ENCODE peak calls at places on chromosomes 6 and 20, in eight cellular contexts. One of them, this sample, is unnamed.

GRCh38 chr6:79065232-79065631 is 12.8 kb downstream of the PHIP start:
- DNase-seq in aorta: no peak
- DNase-seq in GM12878: no peak
- DNase-seq in prostate gland: no peak
- DNase-seq in fibroblast of lung: no peak
- DNase-seq in PC-3: no peak
- DNase-seq in left lung: no peak
- DNase-seq in HCT116: no peak
- DNase-seq in this sample: no peak

GRCh38 chr6:16409531-16410441 is 171.4 kb downstream of the GMPR start:
- DNase-seq in prostate gland: peak; percentile 48
- DNase-seq in PC-3: peak; percentile 83
- DNase-seq in left lung: peak; percentile 57
- DNase-seq in fibroblast of lung: peak; percentile 45
- DNase-seq in HCT116: peak; percentile 40
- DNase-seq in aorta: peak; percentile 78
- DNase-seq in GM12878: no peak
- DNase-seq in this sample: peak; percentile 83

GRCh38 chr6:106519460-106520394 is 109.6 kb downstream of the RTN4IP1 start:
- DNase-seq in aorta: peak; percentile 65
- DNase-seq in fibroblast of lung: peak; percentile 98
- DNase-seq in left lung: peak; percentile 68
- DNase-seq in prostate gland: peak; percentile 33
- DNase-seq in GM12878: peak; percentile 89
- DNase-seq in HCT116: peak; percentile 42
- DNase-seq in PC-3: peak; percentile 88
- DNase-seq in this sample: peak; percentile 84

GRCh38 chr20:18984238-18985200 is 170.9 kb downstream of the SCP2D1 start:
- DNase-seq in GM12878: no peak
- DNase-seq in left lung: no peak
- DNase-seq in prostate gland: no peak
- DNase-seq in fibroblast of lung: no peak
- DNase-seq in PC-3: peak; percentile 38
- DNase-seq in HCT116: no peak
- DNase-seq in aorta: no peak
- DNase-seq in this sample: no peak

GRCh38 chr20:21982559-21982958 is 277.1 kb downstream of the PAX1 start:
- DNase-seq in HCT116: no peak
- DNase-seq in GM12878: no peak
- DNase-seq in prostate gland: no peak
- DNase-seq in fibroblast of lung: no peak
- DNase-seq in aorta: no peak
- DNase-seq in left lung: no peak
- DNase-seq in PC-3: no peak
- DNase-seq in this sample: no peak

GRCh38 chr6:18171861-18172260 is 16.6 kb downstream of the KDM1B start:
- DNase-seq in fibroblast of lung: no peak
- DNase-seq in PC-3: no peak
- DNase-seq in aorta: no peak
- DNase-seq in GM12878: no peak
- DNase-seq in left lung: no peak
- DNase-seq in HCT116: no peak
- DNase-seq in prostate gland: no peak
- DNase-seq in this sample: no peak

GRCh38 chr6:150741633-150742200 is 123.8 kb upstream of the MTHFD1L start:
- DNase-seq in fibroblast of lung: no peak
- DNase-seq in PC-3: peak; percentile 28
- DNase-seq in aorta: no peak
- DNase-seq in HCT116: peak; percentile 23
- DNase-seq in GM12878: no peak
- DNase-seq in left lung: no peak
- DNase-seq in prostate gland: no peak
- DNase-seq in this sample: no peak

GRCh38 chr6:46953921-46954320 is 32.2 kb upstream of the ADGRF5 start:
- DNase-seq in fibroblast of lung: no peak
- DNase-seq in PC-3: no peak
- DNase-seq in prostate gland: no peak
- DNase-seq in HCT116: no peak
- DNase-seq in aorta: no peak
- DNase-seq in left lung: no peak
- DNase-seq in GM12878: no peak
- DNase-seq in this sample: no peak

GRCh38 chr6:126156973-126157372 is 170.6 kb downstream of the TRMT11 start:
- DNase-seq in fibroblast of lung: no peak
- DNase-seq in HCT116: no peak
- DNase-seq in GM12878: peak; percentile 5
- DNase-seq in PC-3: no peak
- DNase-seq in aorta: no peak
- DNase-seq in left lung: no peak
- DNase-seq in prostate gland: no peak
- DNase-seq in this sample: no peak

GRCh38 chr6:30326446-30327231 is at the start of gene TRIM39:
- DNase-seq in prostate gland: peak; percentile 83
- DNase-seq in HCT116: peak; percentile 59
- DNase-seq in fibroblast of lung: peak; percentile 81
- DNase-seq in aorta: peak; percentile 94
- DNase-seq in PC-3: peak; percentile 73
- DNase-seq in GM12878: peak; percentile 26
- DNase-seq in left lung: peak; percentile 89
- DNase-seq in this sample: peak; percentile 94

GRCh38 chr6:169811521-169812256 is 60.3 kb downstream of the ERMARD start:
- DNase-seq in GM12878: no peak
- DNase-seq in HCT116: no peak
- DNase-seq in PC-3: no peak
- DNase-seq in aorta: no peak
- DNase-seq in fibroblast of lung: no peak
- DNase-seq in prostate gland: no peak
- DNase-seq in left lung: peak; percentile 15
- DNase-seq in this sample: no peak

GRCh38 chr20:20491110-20491783 is 123.3 kb downstream of the INSM1 start:
- DNase-seq in GM12878: no peak
- DNase-seq in left lung: no peak
- DNase-seq in aorta: no peak
- DNase-seq in prostate gland: no peak
- DNase-seq in HCT116: no peak
- DNase-seq in fibroblast of lung: peak; percentile 85
- DNase-seq in PC-3: peak; percentile 24
- DNase-seq in this sample: peak; percentile 51

GRCh38 chr6:30709101-30709868 is 7.8 kb downstream of the MDC1 start:
- DNase-seq in fibroblast of lung: no peak
- DNase-seq in aorta: no peak
- DNase-seq in prostate gland: no peak
- DNase-seq in left lung: no peak
- DNase-seq in GM12878: no peak
- DNase-seq in HCT116: no peak
- DNase-seq in PC-3: no peak
- DNase-seq in this sample: no peak

GRCh38 chr20:58702859-58703648 is 10.5 kb downstream of the NPEPL1 start:
- DNase-seq in fibroblast of lung: no peak
- DNase-seq in GM12878: no peak
- DNase-seq in HCT116: no peak
- DNase-seq in aorta: no peak
- DNase-seq in PC-3: no peak
- DNase-seq in prostate gland: no peak
- DNase-seq in left lung: peak; percentile 8
- DNase-seq in this sample: no peak

GRCh38 chr6:30646450-30647038 is 389 bp upstream of the C6orf136 start:
- DNase-seq in prostate gland: no peak
- DNase-seq in GM12878: no peak
- DNase-seq in left lung: peak; percentile 93
- DNase-seq in HCT116: no peak
- DNase-seq in PC-3: no peak
- DNase-seq in aorta: peak; percentile 95
- DNase-seq in fibroblast of lung: no peak
- DNase-seq in this sample: peak; percentile 97

GRCh38 chr6:73516712-73517489 is 3.9 kb downstream of the EEF1A1 start:
- DNase-seq in GM12878: no peak
- DNase-seq in HCT116: no peak
- DNase-seq in prostate gland: no peak
- DNase-seq in left lung: no peak
- DNase-seq in fibroblast of lung: no peak
- DNase-seq in aorta: no peak
- DNase-seq in PC-3: no peak
- DNase-seq in this sample: peak; percentile 35

GRCh38 chr20:62501801-62502495 is 26.2 kb upstream of the GATA5 start:
- DNase-seq in prostate gland: no peak
- DNase-seq in PC-3: peak; percentile 48
- DNase-seq in fibroblast of lung: peak; percentile 56
- DNase-seq in GM12878: peak; percentile 72
- DNase-seq in HCT116: no peak
- DNase-seq in aorta: peak; percentile 45
- DNase-seq in left lung: no peak
- DNase-seq in this sample: peak; percentile 34

GRCh38 chr6:111013144-111013905 is 31.5 kb downstream of the RPF2 start:
- DNase-seq in HCT116: no peak
- DNase-seq in left lung: no peak
- DNase-seq in GM12878: no peak
- DNase-seq in aorta: no peak
- DNase-seq in prostate gland: no peak
- DNase-seq in fibroblast of lung: no peak
- DNase-seq in PC-3: no peak
- DNase-seq in this sample: peak; percentile 64

GRCh38 chr20:4192378-4193048 is 177.2 kb upstream of the RNF24 start:
- DNase-seq in prostate gland: no peak
- DNase-seq in PC-3: peak; percentile 69
- DNase-seq in aorta: no peak
- DNase-seq in HCT116: no peak
- DNase-seq in GM12878: no peak
- DNase-seq in left lung: no peak
- DNase-seq in fibroblast of lung: no peak
- DNase-seq in this sample: no peak

GRCh38 chr6:125793280-125793679 is 2.5 kb downstream of the NCOA7 start:
- DNase-seq in PC-3: no peak
- DNase-seq in fibroblast of lung: no peak
- DNase-seq in aorta: no peak
- DNase-seq in prostate gland: no peak
- DNase-seq in HCT116: no peak
- DNase-seq in GM12878: no peak
- DNase-seq in left lung: no peak
- DNase-seq in this sample: peak; percentile 53

GRCh38 chr6:28838634-28839442 is 84.9 kb downstream of the TRIM27 start:
- DNase-seq in left lung: peak; percentile 87
- DNase-seq in PC-3: peak; percentile 89
- DNase-seq in HCT116: peak; percentile 75
- DNase-seq in prostate gland: peak; percentile 83
- DNase-seq in GM12878: peak; percentile 40
- DNase-seq in aorta: peak; percentile 87
- DNase-seq in fibroblast of lung: peak; percentile 83
- DNase-seq in this sample: peak; percentile 97

GRCh38 chr6:28839443-28840120 is 84.2 kb downstream of the TRIM27 start:
- DNase-seq in HCT116: no peak
- DNase-seq in prostate gland: no peak
- DNase-seq in aorta: no peak
- DNase-seq in left lung: no peak
- DNase-seq in GM12878: no peak
- DNase-seq in PC-3: no peak
- DNase-seq in fibroblast of lung: no peak
- DNase-seq in this sample: no peak

GRCh38 chr6:28841290-28841689 is 82.5 kb downstream of the TRIM27 start:
- DNase-seq in GM12878: no peak
- DNase-seq in prostate gland: no peak
- DNase-seq in left lung: no peak
- DNase-seq in PC-3: no peak
- DNase-seq in HCT116: no peak
- DNase-seq in fibroblast of lung: no peak
- DNase-seq in aorta: no peak
- DNase-seq in this sample: no peak

GRCh38 chr6:28838289-28838633 is 85.5 kb downstream of the TRIM27 start:
- DNase-seq in prostate gland: peak; percentile 72
- DNase-seq in left lung: peak; percentile 42
- DNase-seq in HCT116: no peak
- DNase-seq in GM12878: peak; percentile 67
- DNase-seq in aorta: peak; percentile 54
- DNase-seq in PC-3: peak; percentile 87
- DNase-seq in fibroblast of lung: peak; percentile 46
- DNase-seq in this sample: peak; percentile 84
- H3K9me3 ChIP-seq in prostate gland: no peaks in the 10 kb centered on the region
- H3K9me3 ChIP-seq in left lung: no peaks in the 10 kb centered on the region
- H3K9me3 ChIP-seq in HCT116: no peaks in the 10 kb centered on the region
- H3K9me3 ChIP-seq in GM12878: no peaks in the 10 kb centered on the region
- H3K9me3 ChIP-seq in aorta: no peaks in the 10 kb centered on the region
- H3K9me3 ChIP-seq in PC-3: no peaks in the 10 kb centered on the region
- H3K9me3 ChIP-seq in fibroblast of lung: no peaks in the 10 kb centered on the region
- H3K9me3 ChIP-seq in this sample: no peaks in the 10 kb centered on the region

GRCh38 chr6:27294409-27294808 is 17.7 kb downstream of the POM121L2 start:
- DNase-seq in aorta: no peak
- DNase-seq in fibroblast of lung: no peak
- DNase-seq in GM12878: no peak
- DNase-seq in prostate gland: no peak
- DNase-seq in HCT116: no peak
- DNase-seq in left lung: no peak
- DNase-seq in PC-3: peak; percentile 13
- DNase-seq in this sample: no peak
- H3K27me3 ChIP-seq in aorta: peaks cover 2% of the 10 kb centered on the region
- H3K27me3 ChIP-seq in fibroblast of lung: peaks cover 7% of the 10 kb centered on the region
- H3K27me3 ChIP-seq in GM12878: peaks cover 2% of the 10 kb centered on the region
- H3K27me3 ChIP-seq in prostate gland: peaks cover 69% of the 10 kb centered on the region
- H3K27me3 ChIP-seq in HCT116: no peaks in the 10 kb centered on the region
- H3K27me3 ChIP-seq in left lung: peaks cover 100% of the 10 kb centered on the region
- H3K27me3 ChIP-seq in PC-3: no peaks in the 10 kb centered on the region
- H3K27me3 ChIP-seq in this sample: peaks cover 21% of the 10 kb centered on the region

GRCh38 chr20:32189123-32189410 is 18.5 kb downstream of the PLAGL2 start:
- DNase-seq in prostate gland: no peak
- DNase-seq in PC-3: no peak
- DNase-seq in HCT116: no peak
- DNase-seq in left lung: no peak
- DNase-seq in fibroblast of lung: no peak
- DNase-seq in GM12878: no peak
- DNase-seq in aorta: no peak
- DNase-seq in this sample: no peak
- H3K4me3 ChIP-seq in prostate gland: peak overlapping the region; percentile 83
- H3K4me3 ChIP-seq in PC-3: peak overlapping the region; percentile 76
- H3K4me3 ChIP-seq in HCT116: no peak overlapping the region
- H3K4me3 ChIP-seq in left lung: peak overlapping the region; percentile 54
- H3K4me3 ChIP-seq in fibroblast of lung: no peak overlapping the region
- H3K4me3 ChIP-seq in GM12878: no peak overlapping the region
- H3K4me3 ChIP-seq in aorta: no peak overlapping the region
- H3K4me3 ChIP-seq in this sample: peak overlapping the region; percentile 78

DNA sequence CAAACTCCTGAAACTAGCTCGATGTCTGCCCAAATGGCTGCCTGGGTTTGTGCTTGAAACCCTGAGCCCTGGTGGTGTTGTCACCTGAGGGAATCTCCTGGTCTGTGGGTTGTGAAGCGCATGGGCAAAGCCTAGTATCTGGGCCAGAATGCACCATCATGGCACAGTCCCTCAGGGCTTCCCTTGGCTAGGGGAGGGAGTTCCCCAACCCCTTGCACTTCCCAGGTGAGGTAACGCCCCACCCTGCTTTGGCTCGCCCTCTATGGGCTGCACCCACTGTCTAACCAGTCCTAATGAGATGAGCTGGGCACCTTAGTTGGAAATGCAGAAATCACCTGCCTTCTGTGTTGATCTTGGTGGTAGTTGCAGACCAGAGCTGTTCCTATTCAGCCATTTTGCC is 152.9 kb upstream of the MAP3K7 start:
- DNase-seq in prostate gland: no peak
- DNase-seq in left lung: no peak
- DNase-seq in GM12878: no peak
- DNase-seq in HCT116: no peak
- DNase-seq in aorta: no peak
- DNase-seq in fibroblast of lung: no peak
- DNase-seq in PC-3: no peak
- DNase-seq in this sample: no peak
- H3K9me3 ChIP-seq in prostate gland: no peaks in the 10 kb centered on the region
- H3K9me3 ChIP-seq in left lung: peaks cover 9% of the 10 kb centered on the region
- H3K9me3 ChIP-seq in GM12878: no peaks in the 10 kb centered on the region
- H3K9me3 ChIP-seq in HCT116: no peaks in the 10 kb centered on the region
- H3K9me3 ChIP-seq in aorta: no peaks in the 10 kb centered on the region
- H3K9me3 ChIP-seq in fibroblast of lung: no peaks in the 10 kb centered on the region
- H3K9me3 ChIP-seq in PC-3: no peaks in the 10 kb centered on the region
- H3K9me3 ChIP-seq in this sample: peaks cover 12% of the 10 kb centered on the region